ENCODE peak calls at places on chromosome 2, in five cellular contexts. One of them, this sample, is unnamed. For H4K20me1, the result is how much of the 10 kb centered on the place peaks cover.

GRCh38 chr2:229169751-229170150 is 101.3 kb downstream of the PID1 start:
- DNase-seq in HCT116: no peak
- DNase-seq in endothelial cell of umbilical vein: no peak
- DNase-seq in GM23248: peak
- DNase-seq in SK-N-SH: no peak
- DNase-seq in this sample: no peak

GRCh38 chr2:23871206-23871605 is 55.7 kb downstream of the ATAD2B start:
- DNase-seq in HCT116: no peak
- DNase-seq in endothelial cell of umbilical vein: no peak
- DNase-seq in GM23248: no peak
- DNase-seq in SK-N-SH: no peak
- DNase-seq in this sample: no peak

GRCh38 chr2:239319261-239319661 is 81.6 kb downstream of the HDAC4 start:
- DNase-seq in HCT116: no peak
- DNase-seq in endothelial cell of umbilical vein: peak
- DNase-seq in GM23248: peak
- DNase-seq in SK-N-SH: no peak
- DNase-seq in this sample: no peak

GRCh38 chr2:185279999-185280398 is 458.6 kb upstream of the FSIP2 start:
- DNase-seq in HCT116: no peak
- DNase-seq in endothelial cell of umbilical vein: peak
- DNase-seq in GM23248: peak
- DNase-seq in SK-N-SH: peak
- DNase-seq in this sample: peak

GRCh38 chr2:131015764-131016163 is 77.5 kb downstream of the FAM168B start:
- DNase-seq in HCT116: no peak
- DNase-seq in endothelial cell of umbilical vein: no peak
- DNase-seq in GM23248: no peak
- DNase-seq in SK-N-SH: no peak
- DNase-seq in this sample: no peak

GRCh38 chr2:117087565-117088291 is 726.8 kb upstream of the DDX18 start:
- DNase-seq in HCT116: no peak
- DNase-seq in endothelial cell of umbilical vein: no peak
- DNase-seq in GM23248: no peak
- DNase-seq in SK-N-SH: no peak
- DNase-seq in this sample: no peak

GRCh38 chr2:227460079-227460485 is 11.9 kb upstream of the AGFG1 start:
- DNase-seq in HCT116: no peak
- DNase-seq in endothelial cell of umbilical vein: no peak
- DNase-seq in GM23248: peak
- DNase-seq in SK-N-SH: no peak
- DNase-seq in this sample: peak

GRCh38 chr2:134782792-134783191 is 55.6 kb upstream of the ACMSD start:
- DNase-seq in HCT116: peak
- DNase-seq in endothelial cell of umbilical vein: peak
- DNase-seq in GM23248: no peak
- DNase-seq in SK-N-SH: peak
- DNase-seq in this sample: no peak

GRCh38 chr2:151486100-151486499 is 76.4 kb downstream of the RIF1 start:
- DNase-seq in HCT116: no peak
- DNase-seq in endothelial cell of umbilical vein: no peak
- DNase-seq in GM23248: no peak
- DNase-seq in SK-N-SH: no peak
- DNase-seq in this sample: no peak

GRCh38 chr2:200584639-200585038 is 1.2 kb upstream of the AOX1 start:
- DNase-seq in HCT116: no peak
- DNase-seq in endothelial cell of umbilical vein: no peak
- DNase-seq in GM23248: no peak
- DNase-seq in SK-N-SH: no peak
- DNase-seq in this sample: no peak

GRCh38 chr2:112622528-112622849 is 23.2 kb upstream of the SLC20A1 start:
- DNase-seq in HCT116: no peak
- DNase-seq in endothelial cell of umbilical vein: no peak
- DNase-seq in GM23248: peak
- DNase-seq in SK-N-SH: no peak
- DNase-seq in this sample: peak

GRCh38 chr2:50694798-50695197 is 337.1 kb downstream of the NRXN1 start:
- DNase-seq in HCT116: no peak
- DNase-seq in endothelial cell of umbilical vein: no peak
- DNase-seq in GM23248: no peak
- DNase-seq in SK-N-SH: peak
- DNase-seq in this sample: no peak

GRCh38 chr2:69572640-69573039 is 70.9 kb downstream of the AAK1 start:
- DNase-seq in HCT116: no peak
- DNase-seq in endothelial cell of umbilical vein: peak
- DNase-seq in GM23248: peak
- DNase-seq in SK-N-SH: no peak
- DNase-seq in this sample: no peak

GRCh38 chr2:240889601-240890560 is 6.1 kb downstream of the MAB21L4 start:
- DNase-seq in HCT116: no peak
- DNase-seq in endothelial cell of umbilical vein: no peak
- DNase-seq in GM23248: no peak
- DNase-seq in SK-N-SH: no peak
- DNase-seq in this sample: no peak

GRCh38 chr2:203721770-203722169 is 15.3 kb downstream of the CD28 start:
- DNase-seq in HCT116: no peak
- DNase-seq in endothelial cell of umbilical vein: no peak
- DNase-seq in GM23248: no peak
- DNase-seq in SK-N-SH: no peak
- DNase-seq in this sample: no peak

GRCh38 chr2:234840336-234840735 is 111.5 kb upstream of the SH3BP4 start:
- DNase-seq in HCT116: peak
- DNase-seq in endothelial cell of umbilical vein: peak
- DNase-seq in GM23248: peak
- DNase-seq in SK-N-SH: no peak
- DNase-seq in this sample: peak

GRCh38 chr2:148244593-148245292 is 223.9 kb downstream of the MBD5 start:
- DNase-seq in HCT116: no peak
- DNase-seq in endothelial cell of umbilical vein: peak
- DNase-seq in GM23248: peak
- DNase-seq in SK-N-SH: no peak
- DNase-seq in this sample: peak

GRCh38 chr2:25806941-25807340 is 71.3 kb downstream of the ASXL2 start:
- DNase-seq in HCT116: no peak
- DNase-seq in endothelial cell of umbilical vein: no peak
- DNase-seq in GM23248: peak
- DNase-seq in SK-N-SH: peak
- DNase-seq in this sample: no peak

GRCh38 chr2:163800889-163801498 is 65.2 kb upstream of the FIGN start:
- DNase-seq in HCT116: no peak
- DNase-seq in endothelial cell of umbilical vein: no peak
- DNase-seq in GM23248: peak
- DNase-seq in SK-N-SH: no peak
- DNase-seq in this sample: peak

GRCh38 chr2:209638346-209638745 is 133.3 kb upstream of the UNC80 start:
- DNase-seq in HCT116: no peak
- DNase-seq in endothelial cell of umbilical vein: peak
- DNase-seq in GM23248: peak
- DNase-seq in SK-N-SH: no peak
- DNase-seq in this sample: peak

GRCh38 chr2:209640358-209640757 is 131.3 kb upstream of the UNC80 start:
- DNase-seq in HCT116: no peak
- DNase-seq in endothelial cell of umbilical vein: no peak
- DNase-seq in GM23248: peak
- DNase-seq in SK-N-SH: no peak
- DNase-seq in this sample: no peak

GRCh38 chr2:209633911-209634310 is 137.7 kb upstream of the UNC80 start:
- DNase-seq in HCT116: no peak
- DNase-seq in endothelial cell of umbilical vein: no peak
- DNase-seq in GM23248: no peak
- DNase-seq in SK-N-SH: no peak
- DNase-seq in this sample: no peak

GRCh38 chr2:209637293-209637692 is 134.3 kb upstream of the UNC80 start:
- DNase-seq in HCT116: no peak
- DNase-seq in endothelial cell of umbilical vein: no peak
- DNase-seq in GM23248: no peak
- DNase-seq in SK-N-SH: no peak
- DNase-seq in this sample: no peak

GRCh38 chr2:209636066-209636465 is 135.6 kb upstream of the UNC80 start:
- DNase-seq in HCT116: no peak
- DNase-seq in endothelial cell of umbilical vein: no peak
- DNase-seq in GM23248: peak
- DNase-seq in SK-N-SH: no peak
- DNase-seq in this sample: peak
- H3K9ac ChIP-seq in HCT116: no peak
- H3K9ac ChIP-seq in endothelial cell of umbilical vein: no peak
- H3K9ac ChIP-seq in GM23248: no peak
- H3K9ac ChIP-seq in SK-N-SH: no peak
- H3K9ac ChIP-seq in this sample: no peak

GRCh38 chr2:10680214-10680613 is 9.6 kb downstream of the NOL10 start:
- DNase-seq in HCT116: no peak
- DNase-seq in endothelial cell of umbilical vein: no peak
- DNase-seq in GM23248: no peak
- DNase-seq in SK-N-SH: no peak
- DNase-seq in this sample: no peak
- H4K20me1 ChIP-seq in HCT116: under half
- H4K20me1 ChIP-seq in endothelial cell of umbilical vein: under half
- H4K20me1 ChIP-seq in GM23248: under half
- H4K20me1 ChIP-seq in SK-N-SH: under half
- H4K20me1 ChIP-seq in this sample: under half

DNA sequence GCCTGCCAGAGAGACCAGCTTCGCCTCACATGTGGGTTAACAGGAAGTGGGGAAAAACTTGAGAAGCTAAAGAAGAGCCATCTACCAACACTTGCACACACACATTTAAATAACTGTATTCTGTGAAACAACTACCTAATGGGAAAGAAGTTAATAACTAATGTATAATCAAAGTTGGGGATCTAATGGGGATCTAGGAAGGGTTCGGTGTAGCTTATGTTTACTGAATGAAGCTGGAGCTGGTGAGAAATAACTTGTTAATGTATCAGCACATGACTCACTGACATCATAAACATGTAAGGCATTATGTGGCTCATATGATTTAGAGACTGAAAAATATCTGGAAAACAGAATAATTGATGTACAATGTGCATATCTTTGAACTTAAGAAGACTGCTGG is 421.3 kb upstream of the NXPH2 start:
- DNase-seq in HCT116: no peak
- DNase-seq in endothelial cell of umbilical vein: no peak
- DNase-seq in GM23248: no peak
- DNase-seq in SK-N-SH: no peak
- DNase-seq in this sample: no peak
- H3K9ac ChIP-seq in HCT116: no peak
- H3K9ac ChIP-seq in endothelial cell of umbilical vein: no peak
- H3K9ac ChIP-seq in GM23248: no peak
- H3K9ac ChIP-seq in SK-N-SH: no peak
- H3K9ac ChIP-seq in this sample: no peak

DNA sequence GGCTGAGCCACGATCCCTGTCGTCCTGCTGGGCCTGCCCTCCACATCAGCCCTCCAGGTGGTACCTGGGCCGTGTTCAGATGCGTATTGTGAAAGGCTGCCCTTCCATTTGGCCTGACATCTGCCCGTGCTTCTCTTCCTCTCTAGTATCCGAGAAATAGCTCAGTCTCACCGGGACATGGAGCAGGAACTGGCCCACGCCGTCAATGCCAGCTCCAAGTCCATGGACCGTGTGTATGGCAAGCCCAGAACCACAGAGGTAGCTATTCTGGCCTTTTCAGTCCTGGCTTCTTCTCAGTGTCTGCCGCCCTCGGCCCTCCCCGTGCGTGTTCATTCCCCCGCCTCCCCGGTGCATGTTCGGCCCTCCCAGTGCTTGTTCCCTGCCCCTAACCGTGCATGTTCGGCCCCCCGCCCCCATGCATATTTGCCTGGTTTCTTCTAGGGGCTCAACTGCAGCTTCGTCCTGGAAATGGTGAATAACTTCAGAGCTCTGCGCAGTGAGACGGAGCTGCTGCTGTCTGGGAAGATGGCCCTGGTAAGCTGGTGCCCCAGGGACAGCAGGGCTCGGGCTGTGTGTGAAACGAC is 104.3 kb downstream of the USP40 start:
- DNase-seq in HCT116: no peak
- DNase-seq in endothelial cell of umbilical vein: no peak
- DNase-seq in GM23248: no peak
- DNase-seq in SK-N-SH: no peak
- DNase-seq in this sample: no peak
- H4K20me1 ChIP-seq in HCT116: under half
- H4K20me1 ChIP-seq in endothelial cell of umbilical vein: under half
- H4K20me1 ChIP-seq in GM23248: under half
- H4K20me1 ChIP-seq in SK-N-SH: under half
- H4K20me1 ChIP-seq in this sample: under half

DNA sequence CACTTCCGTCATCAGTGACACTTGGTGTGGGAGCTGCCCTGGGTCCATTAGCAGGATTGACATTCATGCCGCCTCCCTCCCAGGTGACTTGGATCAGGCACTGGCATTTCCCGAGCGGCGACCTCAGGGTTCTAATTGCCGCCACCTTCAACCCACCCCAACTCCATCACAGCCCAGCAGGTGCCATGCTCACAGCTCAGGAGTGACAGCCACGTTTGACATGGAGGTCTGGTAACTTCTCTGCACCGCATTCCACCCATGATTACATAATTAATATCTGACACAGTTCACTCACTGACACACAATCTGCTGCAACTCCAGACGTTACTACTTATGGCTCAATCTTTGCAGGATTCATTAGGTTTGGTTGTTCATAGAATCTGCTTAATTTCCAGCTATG is 450.9 kb upstream of the MYT1L start:
- DNase-seq in HCT116: no peak
- DNase-seq in endothelial cell of umbilical vein: no peak
- DNase-seq in GM23248: no peak
- DNase-seq in SK-N-SH: no peak
- DNase-seq in this sample: no peak
- H3K9ac ChIP-seq in HCT116: no peak
- H3K9ac ChIP-seq in endothelial cell of umbilical vein: no peak
- H3K9ac ChIP-seq in GM23248: no peak
- H3K9ac ChIP-seq in SK-N-SH: no peak
- H3K9ac ChIP-seq in this sample: no peak

DNA sequence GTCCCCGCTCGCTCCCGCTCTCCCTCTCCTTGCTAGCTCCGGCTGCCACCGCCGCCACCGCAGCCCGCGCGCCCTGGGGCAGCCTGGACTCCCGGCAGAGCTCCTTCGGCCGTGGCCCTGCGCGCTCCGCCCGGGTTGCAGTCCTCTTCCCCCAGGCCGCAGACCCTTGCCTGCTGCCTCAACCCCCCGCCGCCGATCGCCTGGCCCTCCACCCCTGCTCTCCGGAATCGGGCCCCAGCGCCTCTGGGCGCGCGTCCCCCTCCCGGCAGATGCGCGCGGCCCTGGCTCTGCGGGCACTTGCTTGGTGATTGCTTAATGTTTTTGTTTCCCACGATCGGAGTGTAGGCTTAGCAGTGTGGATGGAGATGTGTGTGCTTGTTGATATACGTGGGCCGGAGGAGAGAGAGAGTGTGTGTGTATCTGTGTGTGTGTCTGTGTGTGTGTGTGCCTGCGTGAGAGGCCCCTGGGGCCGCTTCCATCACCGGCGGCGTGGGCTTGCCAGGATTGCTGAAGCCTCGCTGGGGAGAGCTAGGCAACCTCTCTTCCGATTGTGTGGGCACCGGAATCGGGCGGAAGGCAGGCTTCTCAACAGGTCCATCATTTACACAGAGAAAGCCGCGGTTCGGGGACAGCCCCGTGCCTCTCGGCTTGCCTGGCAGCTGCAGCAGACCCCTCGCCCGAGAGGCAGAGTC is 877 bp downstream of the INHBB start:
- DNase-seq in HCT116: no peak
- DNase-seq in endothelial cell of umbilical vein: peak
- DNase-seq in GM23248: peak
- DNase-seq in SK-N-SH: peak
- DNase-seq in this sample: peak
- H4K20me1 ChIP-seq in HCT116: under half
- H4K20me1 ChIP-seq in endothelial cell of umbilical vein: under half
- H4K20me1 ChIP-seq in GM23248: under half
- H4K20me1 ChIP-seq in SK-N-SH: under half
- H4K20me1 ChIP-seq in this sample: under half